ENCODE peak calls at places on chromosomes 7 and 10, in six cellular contexts. E is GM12878, T is PC-3, X is iPS DF 6.9, Z is heart right ventricle, Y is thyroid gland. W is an unnamed sample.
A peak's percentile ranks its signal among the peaks of the same experiment; 100 is the strongest.

GRCh38 chr7:150778738-150779301 is 21.3 kb downstream of the TMEM176B start:
- DNase-seq in Z (peak; percentile 87), Y (peak; percentile 77), X (peak; percentile 47), T (peak; percentile 78), E (no peak), W (no peak)

GRCh38 chr7:133275008-133275407 is 22.1 kb downstream of the EXOC4 start:
- DNase-seq in Y (no peak), Z (no peak), E (no peak), X (no peak), T (peak; percentile 28), W (no peak)

GRCh38 chr10:110535958-110536891 is 31.3 kb upstream of the SMC3 start:
- DNase-seq in E (peak; percentile 87), Z (no peak), Y (no peak), T (peak; percentile 74), X (no peak), W (peak; percentile 72)

GRCh38 chr10:52318822-52319464 is 4.9 kb downstream of the DKK1 start:
- DNase-seq in Z (no peak), X (no peak), T (peak; percentile 100), E (no peak), Y (no peak), W (peak; percentile 85)

GRCh38 chr7:66205736-66206080 is 574 bp downstream of the TPST1 start:
- DNase-seq in E (no peak), X (no peak), Y (peak; percentile 35), Z (no peak), T (no peak), W (no peak)

GRCh38 chr7:521221-522070 is 1.8 kb upstream of the PDGFA start:
- DNase-seq in E (no peak), Y (peak; percentile 53), T (peak; percentile 50), Z (peak; percentile 84), X (no peak), W (peak; percentile 97)

GRCh38 chr10:93947524-93947923 is 46.2 kb upstream of the PLCE1 start:
- DNase-seq in Z (no peak), Y (no peak), T (no peak), E (no peak), X (no peak), W (no peak)

GRCh38 chr7:50266893-50267386 is 37.6 kb upstream of the IKZF1 start:
- DNase-seq in Y (no peak), X (no peak), E (peak; percentile 84), Z (peak; percentile 29), T (no peak), W (no peak)

GRCh38 chr10:68049289-68050078 is 25.6 kb downstream of the HERC4 start:
- DNase-seq in E (no peak), X (no peak), T (no peak), Z (no peak), Y (no peak), W (no peak)

GRCh38 chr7:55458351-55458750 is 93.2 kb downstream of the LANCL2 start:
- DNase-seq in E (no peak), Z (no peak), Y (no peak), T (peak; percentile 58), X (no peak), W (no peak)
- H3K36me3 ChIP-seq in E (no peaks in the 10 kb centered on the region), Z (no peaks in the 10 kb centered on the region), Y (no peaks in the 10 kb centered on the region), T (no peaks in the 10 kb centered on the region), X (no peaks in the 10 kb centered on the region), W (no peaks in the 10 kb centered on the region)

GRCh38 chr7:12625836-12626235 is 55.3 kb downstream of the SCIN start:
- DNase-seq in Y (no peak), Z (no peak), T (no peak), X (no peak), E (no peak), W (no peak)

GRCh38 chr7:12633589-12633988 is 53.8 kb upstream of the ARL4A start:
- DNase-seq in Z (no peak), E (no peak), T (no peak), Y (no peak), X (no peak), W (no peak)

GRCh38 chr7:12635830-12636229 is 51.6 kb upstream of the ARL4A start:
- DNase-seq in E (peak; percentile 32), Y (no peak), X (no peak), T (no peak), Z (no peak), W (no peak)

GRCh38 chr7:12630615-12630884 is 56.9 kb upstream of the ARL4A start:
- DNase-seq in T (no peak), X (no peak), E (no peak), Y (no peak), Z (no peak), W (no peak)

DNA sequence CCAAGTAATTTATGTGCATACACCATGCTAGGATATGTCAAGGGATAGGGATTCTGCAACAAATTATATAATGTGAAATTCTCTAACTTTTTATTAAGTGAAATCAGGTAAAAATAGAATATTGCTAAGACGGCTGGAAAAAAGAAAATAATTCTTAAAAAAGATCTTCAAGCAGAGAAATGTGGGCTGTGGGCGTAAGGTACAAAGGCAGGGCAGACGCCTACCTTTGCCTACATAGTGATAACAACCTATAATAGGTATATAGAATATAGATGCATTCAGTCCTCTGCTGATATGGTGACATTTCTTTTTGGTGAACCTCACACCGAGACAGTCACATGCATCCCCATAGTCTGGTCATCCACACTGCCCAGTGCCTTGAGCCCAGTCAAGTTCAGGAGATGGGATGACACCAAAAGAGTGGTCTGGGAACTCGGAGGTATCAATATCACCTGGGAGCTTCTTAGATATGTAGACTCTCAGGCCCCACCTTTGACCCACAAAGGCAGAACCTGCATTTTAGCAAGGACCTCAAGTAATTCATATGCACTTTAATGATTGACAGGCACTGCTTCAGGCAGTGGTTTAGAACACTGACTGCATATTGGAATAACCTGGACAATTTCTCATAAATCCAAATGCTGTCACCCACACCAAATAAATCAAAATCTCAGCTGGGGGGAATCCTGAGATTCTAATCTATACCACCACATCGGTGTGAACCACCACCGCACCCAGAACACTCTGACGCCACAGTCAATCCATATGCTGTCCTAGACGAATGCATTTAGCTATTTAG is 57.4 kb upstream of the ARL4A start:
- DNase-seq in T (no peak), Z (no peak), E (no peak), X (no peak), Y (no peak), W (no peak)
- H3K27ac ChIP-seq in T (no peak overlapping the region), Z (no peak overlapping the region), E (no peak overlapping the region), X (no peak overlapping the region), Y (no peak overlapping the region), W (no peak overlapping the region)

DNA sequence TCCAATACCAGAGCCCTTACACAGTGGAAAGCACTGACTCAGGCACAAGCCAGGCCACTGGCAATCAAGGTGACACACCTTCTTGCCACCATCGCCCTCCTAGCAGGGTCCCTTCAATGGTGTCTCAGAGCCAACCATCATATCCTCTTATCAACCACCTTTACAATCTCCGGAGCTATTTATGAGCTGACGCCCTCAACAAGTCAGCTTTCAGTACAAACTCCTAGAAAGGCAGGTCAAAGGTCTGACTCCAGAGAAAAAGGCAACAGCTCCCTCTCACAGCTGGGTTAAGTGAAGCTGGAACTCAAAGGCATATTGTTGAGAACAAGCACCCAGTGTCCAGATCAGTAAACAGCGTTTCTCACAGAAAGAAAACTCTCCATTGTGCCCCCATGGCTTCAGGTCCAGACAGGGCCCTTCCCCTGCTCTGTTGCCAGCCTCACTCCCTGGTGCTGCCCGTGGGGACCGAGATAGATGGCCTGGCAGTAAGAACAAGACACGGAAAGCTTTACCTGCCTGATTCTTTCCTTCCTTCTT is 2.4 kb downstream of the ZNF3 start:
- DNase-seq in Y (no peak), X (no peak), Z (no peak), E (no peak), T (no peak), W (peak; percentile 17)
- H3K4me3 ChIP-seq in Y (no peak overlapping the region), X (no peak overlapping the region), Z (no peak overlapping the region), E (no peak overlapping the region), T (no peak overlapping the region), W (no peak overlapping the region)

DNA sequence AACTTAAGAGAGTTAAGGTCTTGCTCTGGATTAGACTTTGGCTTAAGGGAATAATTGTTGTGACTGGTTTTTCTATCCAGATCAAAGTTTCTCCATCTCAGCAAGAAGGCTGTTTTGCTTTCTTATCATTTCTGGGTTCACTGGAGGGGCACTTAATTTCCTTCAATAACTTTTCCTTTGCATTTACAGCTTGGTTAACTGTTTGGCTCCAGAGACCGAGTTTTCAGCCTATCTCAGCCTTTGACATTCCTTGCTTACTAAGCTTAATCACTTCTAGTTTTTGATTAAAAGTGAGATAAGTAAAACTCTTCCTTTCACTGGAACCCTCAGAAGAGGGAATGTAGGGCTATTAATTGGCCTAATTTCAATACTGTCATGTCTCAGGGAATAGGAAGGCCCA is 76.4 kb downstream of the LARP4B start:
- DNase-seq in Z (no peak), E (no peak), T (no peak), Y (no peak), X (no peak), W (no peak)
- H3K36me3 ChIP-seq in Z (peaks cover 5% of the 10 kb centered on the region), E (peaks cover 28% of the 10 kb centered on the region), T (no peaks in the 10 kb centered on the region), Y (no peaks in the 10 kb centered on the region), X (no peaks in the 10 kb centered on the region), W (peaks cover 20% of the 10 kb centered on the region)

GRCh38 chr10:122097935-122098334 is 109.0 kb downstream of the TACC2 start:
- DNase-seq in T (no peak), E (no peak), Y (no peak), X (no peak), Z (no peak), W (no peak)

GRCh38 chr10:122102146-122102866 is 113.3 kb downstream of the TACC2 start:
- DNase-seq in Y (no peak), X (no peak), T (peak; percentile 24), Z (no peak), E (no peak), W (no peak)

GRCh38 chr10:122102867-122103525 is 114.0 kb downstream of the TACC2 start:
- DNase-seq in Y (no peak), X (no peak), T (no peak), Z (no peak), E (no peak), W (no peak)

GRCh38 chr10:122098924-122099323 is 110.0 kb downstream of the TACC2 start:
- DNase-seq in Z (no peak), E (no peak), X (no peak), Y (no peak), T (no peak), W (peak; percentile 89)

GRCh38 chr10:122099562-122099961 is 110.6 kb downstream of the TACC2 start:
- DNase-seq in E (no peak), Z (no peak), T (no peak), Y (no peak), X (no peak), W (no peak)
- H3K27ac ChIP-seq in E (no peak overlapping the region), Z (no peak overlapping the region), T (no peak overlapping the region), Y (no peak overlapping the region), X (no peak overlapping the region), W (no peak overlapping the region)

DNA sequence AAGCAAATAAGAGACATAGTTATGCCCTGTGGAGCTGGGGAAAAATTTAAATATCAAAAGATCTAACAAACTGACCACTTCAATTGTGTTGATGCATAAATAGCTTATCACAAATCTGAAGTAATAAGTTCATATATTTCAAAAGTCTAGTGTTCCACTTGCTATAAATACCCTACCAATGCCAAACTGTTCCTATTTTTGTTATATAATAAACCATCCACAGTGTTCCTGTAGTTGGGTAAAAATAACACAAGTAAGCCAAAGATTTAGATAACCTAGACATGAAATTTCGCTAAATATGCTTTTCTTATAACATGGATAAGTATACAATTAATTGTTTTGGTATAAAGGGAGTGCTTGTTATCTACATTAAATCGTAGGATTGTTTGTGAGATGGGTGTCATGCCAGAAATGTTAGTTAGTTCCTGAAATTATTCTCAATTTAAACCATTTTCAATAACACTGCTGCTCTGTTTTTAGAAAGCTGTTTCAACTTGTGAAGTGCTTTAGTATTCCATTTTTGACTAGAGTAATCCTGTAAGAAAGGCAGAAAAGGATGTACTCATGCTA is 85.5 kb downstream of the CACNA2D1 start:
- DNase-seq in T (no peak), Y (no peak), Z (no peak), X (no peak), E (no peak), W (no peak)
- H3K4me3 ChIP-seq in T (no peak overlapping the region), Y (no peak overlapping the region), Z (no peak overlapping the region), X (no peak overlapping the region), E (no peak overlapping the region), W (no peak overlapping the region)

GRCh38 chr7:107943018-107943417 is 52.0 kb downstream of the DLD start:
- DNase-seq in E (no peak), X (no peak), T (no peak), Z (no peak), Y (no peak), W (no peak)
- H3K36me3 ChIP-seq in E (peaks cover 3% of the 10 kb centered on the region), X (no peaks in the 10 kb centered on the region), T (peaks cover 50% of the 10 kb centered on the region), Z (no peaks in the 10 kb centered on the region), Y (peaks cover 4% of the 10 kb centered on the region), W (peaks cover 83% of the 10 kb centered on the region)

W was measured in osteoblast.